ENCODE peak calls at places on chromosomes 6 and 20, in four cellular contexts. X is mesenchymal stem cell, Y is IMR-90, B is H9. W is an unnamed sample.

GRCh38 chr6:22333802-22334201 is 37.0 kb upstream of the PRL start:
- DNase-seq in Y (peak; percentile 68), B (no peak), X (no peak), W (no peak)

GRCh38 chr20:63166423-63167020 is 49.4 kb downstream of the YTHDF1 start:
- DNase-seq in X (no peak), B (no peak), Y (no peak), W (no peak)

GRCh38 chr6:169858935-169859351 is 107.5 kb downstream of the ERMARD start:
- DNase-seq in X (no peak), Y (no peak), B (no peak), W (no peak)

GRCh38 chr6:167825759-167826229 is 917 bp upstream of the AFDN start:
- DNase-seq in Y (no peak), X (peak; percentile 73), B (peak; percentile 83), W (no peak)

GRCh38 chr20:15702161-15702560 is 871.1 kb downstream of the KIF16B start:
- DNase-seq in X (no peak), Y (peak; percentile 56), B (no peak), W (no peak)

GRCh38 chr20:49717693-49718092 is 4.0 kb upstream of the B4GALT5 start:
- DNase-seq in Y (peak; percentile 7), B (no peak), X (no peak), W (no peak)

GRCh38 chr20:52102559-52102958 is 89.0 kb downstream of the ZFP64 start:
- DNase-seq in X (no peak), Y (no peak), B (no peak), W (no peak)

GRCh38 chr6:143950874-143951273 is 57.2 kb downstream of the PLAGL1 start:
- DNase-seq in B (no peak), X (no peak), Y (no peak), W (no peak)

GRCh38 chr20:5393218-5393870 is 76.6 kb upstream of the PROKR2 start:
- DNase-seq in X (no peak), B (no peak), Y (no peak), W (peak; percentile 51)

GRCh38 chr20:29741894-29742698 is 1515.4 kb upstream of the DEFB115 start:
- DNase-seq in Y (no peak), B (no peak), X (no peak), W (no peak)

DNA sequence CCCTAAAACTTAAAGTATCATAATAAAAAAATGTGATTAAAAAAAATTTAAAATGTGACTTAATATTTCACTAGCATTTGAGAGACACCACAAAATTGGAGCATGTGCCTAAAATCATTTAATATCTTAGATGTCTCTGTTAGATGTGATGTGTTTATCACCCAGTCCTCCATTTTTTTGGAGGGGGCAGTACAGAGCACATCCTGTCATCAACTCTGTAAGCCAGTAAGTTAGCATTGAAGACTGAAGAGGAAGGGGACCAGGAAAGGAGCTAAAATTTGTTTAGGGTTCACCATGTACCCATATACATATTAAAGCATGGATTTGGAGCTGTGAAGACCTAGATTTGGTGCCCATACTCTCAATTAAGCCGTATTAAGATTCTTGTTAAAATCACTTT is 30.7 kb upstream of the ADIG start:
- DNase-seq in X (no peak), Y (no peak), B (no peak), W (no peak)
- H4K91ac ChIP-seq in X (no peak overlapping the region), Y (no peak overlapping the region), B (no peak overlapping the region), W (no peak overlapping the region)

DNA sequence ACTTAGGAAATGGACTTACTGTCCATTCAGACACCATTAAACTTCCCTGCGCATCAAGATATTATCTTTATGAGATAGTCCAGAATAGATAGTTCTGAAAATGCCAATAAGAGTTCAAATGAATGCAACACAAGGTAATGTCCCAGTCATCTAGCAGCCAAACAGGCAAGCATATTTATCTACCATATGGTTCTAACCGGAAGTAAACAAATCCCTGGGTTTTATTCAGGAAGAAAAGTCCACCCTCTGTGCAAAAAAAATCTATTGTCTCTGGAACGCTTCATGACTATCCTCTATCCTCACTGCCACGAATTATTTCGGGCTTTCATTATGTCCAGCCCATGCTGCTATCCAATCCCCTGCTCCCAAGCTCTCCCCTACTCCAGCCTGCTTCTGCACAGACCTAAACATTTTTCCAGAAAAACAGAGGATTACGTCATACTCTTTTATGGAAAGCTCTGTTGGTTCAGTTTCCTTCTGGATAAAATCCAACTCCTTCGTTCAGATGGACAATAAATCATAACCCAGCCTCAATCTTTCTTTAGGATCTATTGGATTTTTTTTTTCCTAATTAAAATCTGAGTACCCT is 11.4 kb downstream of the PPIL6 start:
- DNase-seq in B (no peak), X (peak; percentile 36), Y (peak; percentile 74), W (no peak)
- H4K91ac ChIP-seq in B (no peak overlapping the region), X (no peak overlapping the region), Y (no peak overlapping the region), W (no peak overlapping the region)

DNA sequence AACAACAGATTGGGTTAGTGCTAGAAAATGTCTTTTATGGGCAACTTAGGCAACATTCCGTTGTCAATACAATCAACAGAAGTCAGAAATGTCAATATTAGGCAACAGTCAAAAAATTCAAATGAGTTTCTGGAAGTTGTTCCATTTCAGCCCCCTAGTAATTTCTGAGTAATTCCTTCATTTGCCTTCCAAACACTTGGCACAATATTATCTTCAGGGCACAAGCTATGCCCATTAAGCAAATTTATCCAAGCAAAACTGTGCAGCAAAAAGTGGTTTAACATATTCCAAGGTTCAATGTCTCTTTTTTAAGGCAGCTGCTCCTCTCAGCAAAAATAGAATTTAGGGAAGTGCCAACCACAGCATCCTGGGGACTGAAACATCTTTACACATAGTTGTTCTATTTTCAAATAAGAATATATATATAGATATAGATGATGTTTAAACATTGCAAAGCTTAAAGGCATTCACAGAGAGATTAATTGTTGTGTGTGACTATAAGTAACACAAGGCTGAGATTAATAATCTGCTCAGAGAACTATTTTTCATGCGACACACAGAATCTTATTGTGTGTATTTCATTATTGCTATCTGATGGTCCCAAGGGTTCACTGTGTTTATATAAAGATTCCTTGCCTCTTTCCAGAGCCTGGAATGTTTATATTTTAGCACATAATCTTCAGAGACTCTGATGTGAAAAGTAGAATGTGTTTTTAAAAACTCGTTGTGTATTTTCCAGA is 75.2 kb upstream of the ADTRP start:
- DNase-seq in B (no peak), X (peak; percentile 54), Y (peak; percentile 42), W (no peak)
- H4K91ac ChIP-seq in B (no peak overlapping the region), X (no peak overlapping the region), Y (no peak overlapping the region), W (no peak overlapping the region)

DNA sequence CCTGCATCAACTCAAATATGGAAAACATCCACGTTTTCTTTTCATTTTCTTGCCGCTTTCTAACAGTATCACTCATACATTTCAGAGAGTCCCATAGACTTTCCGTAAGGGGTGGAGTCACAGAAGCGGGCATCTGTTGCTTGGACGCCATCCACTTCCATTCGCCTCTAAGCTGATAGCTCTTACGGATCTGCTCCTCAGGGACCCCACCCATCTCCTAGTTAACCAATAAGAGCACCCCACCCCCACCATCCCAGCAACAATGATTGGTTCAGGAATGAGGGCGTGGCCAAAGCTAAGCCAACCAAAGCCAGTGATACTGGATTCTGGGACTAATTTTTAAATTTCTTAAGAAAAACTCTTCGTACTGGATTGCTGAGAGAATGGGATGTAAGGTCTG is 42.4 kb downstream of the SLC2A10 start:
- DNase-seq in Y (no peak), B (no peak), X (no peak), W (no peak)
- H4K91ac ChIP-seq in Y (no peak overlapping the region), B (no peak overlapping the region), X (no peak overlapping the region), W (no peak overlapping the region)

DNA sequence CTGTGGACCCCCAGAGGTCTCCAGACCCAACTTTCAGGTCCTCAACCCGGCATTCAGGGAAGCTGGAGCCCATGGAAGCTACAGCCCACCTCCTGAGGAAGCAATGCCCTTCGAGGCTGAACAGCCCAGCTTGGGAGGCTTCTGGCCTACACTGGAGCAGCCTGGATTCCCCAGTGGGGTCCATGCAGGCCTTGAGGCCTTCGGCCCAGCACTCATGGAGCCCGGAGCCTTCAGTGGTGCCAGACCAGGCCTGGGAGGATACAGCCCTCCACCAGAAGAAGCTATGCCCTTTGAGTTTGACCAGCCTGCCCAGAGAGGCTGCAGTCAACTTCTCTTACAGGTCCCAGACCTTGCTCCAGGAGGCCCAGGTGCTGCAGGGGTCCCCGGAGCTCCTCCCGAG is 950 bp downstream of the GNAS start:
- DNase-seq in X (no peak), Y (no peak), B (no peak), W (no peak)
- H4K91ac ChIP-seq in X (no peak overlapping the region), Y (no peak overlapping the region), B (no peak overlapping the region), W (no peak overlapping the region)

GRCh38 chr20:37299718-37300529 is 10.5 kb downstream of the MANBAL start:
- DNase-seq in B (no peak), X (peak; percentile 45), Y (peak; percentile 65), W (no peak)
- H4K91ac ChIP-seq in B (no peak overlapping the region), X (no peak overlapping the region), Y (peak overlapping the region; percentile 57), W (no peak overlapping the region)

GRCh38 chr6:3513416-3513815 is 56.6 kb upstream of the SLC22A23 start:
- DNase-seq in B (no peak), Y (no peak), X (no peak), W (no peak)

GRCh38 chr6:3515669-3516068 is 58.8 kb upstream of the SLC22A23 start:
- DNase-seq in B (no peak), X (no peak), Y (no peak), W (no peak)

GRCh38 chr6:3510178-3510577 is 53.3 kb upstream of the SLC22A23 start:
- DNase-seq in X (no peak), B (no peak), Y (no peak), W (no peak)

GRCh38 chr6:3510617-3511016 is 53.8 kb upstream of the SLC22A23 start:
- DNase-seq in Y (no peak), X (no peak), B (no peak), W (no peak)

GRCh38 chr6:3512832-3513231 is 56.0 kb upstream of the SLC22A23 start:
- DNase-seq in X (no peak), B (no peak), Y (no peak), W (no peak)
- H4K91ac ChIP-seq in X (no peak overlapping the region), B (no peak overlapping the region), Y (no peak overlapping the region), W (no peak overlapping the region)

DNA sequence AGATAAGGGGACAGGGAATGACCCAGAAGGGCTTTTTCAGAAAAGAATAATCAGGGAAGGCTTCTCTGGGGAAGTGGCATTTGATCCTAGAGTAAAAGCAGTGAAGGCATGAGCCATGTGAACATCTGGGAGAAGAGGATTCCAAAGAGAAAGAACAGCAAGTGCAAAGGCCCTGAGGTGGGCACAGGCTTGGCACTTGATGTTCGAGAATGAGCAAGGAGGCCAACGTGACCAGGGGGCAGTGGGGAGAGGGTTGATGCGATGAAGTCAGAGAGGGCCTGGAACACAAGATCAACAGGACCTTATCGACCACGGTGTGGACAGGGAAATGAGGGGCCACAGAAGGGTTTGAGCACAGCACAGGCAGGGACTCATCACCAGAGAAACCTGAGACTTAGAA is 5.8 kb downstream of the GRM4 start:
- DNase-seq in X (no peak), B (no peak), Y (no peak), W (no peak)
- H4K91ac ChIP-seq in X (no peak overlapping the region), B (no peak overlapping the region), Y (no peak overlapping the region), W (no peak overlapping the region)

GRCh38 chr6:46935687-46936086 is 13.9 kb upstream of the ADGRF5 start:
- DNase-seq in B (peak; percentile 62), Y (no peak), X (peak; percentile 42), W (no peak)
- H4K91ac ChIP-seq in B (no peak overlapping the region), Y (no peak overlapping the region), X (no peak overlapping the region), W (no peak overlapping the region)

W was measured in neuronal stem cell.